ENCODE peak calls at places on chromosomes 1 and 21, in four cellular contexts. One of them, this sample, is unnamed.

GRCh38 chr1:244384066-244384465 is 67.6 kb downstream of the ADSS2 start:
- DNase-seq in fibroblast of pulmonary artery: no peak
- DNase-seq in GM23338: no peak
- DNase-seq in cardiac muscle cell: peak
- DNase-seq in this sample: no peak

GRCh38 chr1:44103270-44104131 is 15.1 kb upstream of the KLF17 start:
- DNase-seq in fibroblast of pulmonary artery: no peak
- DNase-seq in GM23338: peak
- DNase-seq in cardiac muscle cell: no peak
- DNase-seq in this sample: no peak

GRCh38 chr1:232279909-232280308 is 350.0 kb downstream of the SIPA1L2 start:
- DNase-seq in fibroblast of pulmonary artery: no peak
- DNase-seq in GM23338: no peak
- DNase-seq in cardiac muscle cell: no peak
- DNase-seq in this sample: no peak

GRCh38 chr1:114703242-114703641 is 7.9 kb upstream of the AMPD1 start:
- DNase-seq in fibroblast of pulmonary artery: no peak
- DNase-seq in GM23338: no peak
- DNase-seq in cardiac muscle cell: no peak
- DNase-seq in this sample: no peak

GRCh38 chr1:167232801-167233200 is 12.1 kb downstream of the POU2F1 start:
- DNase-seq in fibroblast of pulmonary artery: no peak
- DNase-seq in GM23338: no peak
- DNase-seq in cardiac muscle cell: no peak
- DNase-seq in this sample: no peak

GRCh38 chr1:1230656-1231399 is 973 bp downstream of the SDF4 start:
- DNase-seq in fibroblast of pulmonary artery: peak
- DNase-seq in GM23338: no peak
- DNase-seq in cardiac muscle cell: peak
- DNase-seq in this sample: no peak

GRCh38 chr1:31977361-31978131 is 36.1 kb upstream of the KHDRBS1 start:
- DNase-seq in fibroblast of pulmonary artery: peak
- DNase-seq in GM23338: peak
- DNase-seq in cardiac muscle cell: peak
- DNase-seq in this sample: no peak

GRCh38 chr1:178542554-178543290 is 29.8 kb downstream of the TEX35 start:
- DNase-seq in fibroblast of pulmonary artery: peak
- DNase-seq in GM23338: peak
- DNase-seq in cardiac muscle cell: peak
- DNase-seq in this sample: peak

GRCh38 chr1:176696109-176696508 is 233.1 kb downstream of the PAPPA2 start:
- DNase-seq in fibroblast of pulmonary artery: peak
- DNase-seq in GM23338: peak
- DNase-seq in cardiac muscle cell: no peak
- DNase-seq in this sample: no peak

GRCh38 chr1:76674689-76675088 is 192.6 kb upstream of the ST6GALNAC5 start:
- DNase-seq in fibroblast of pulmonary artery: no peak
- DNase-seq in GM23338: no peak
- DNase-seq in cardiac muscle cell: no peak
- DNase-seq in this sample: no peak
- TF ChIP-seq CTCF in fibroblast of pulmonary artery: no peak
- TF ChIP-seq CTCF in GM23338: no peak
- TF ChIP-seq CTCF in cardiac muscle cell: no peak
- TF ChIP-seq CTCF in this sample: no peak

GRCh38 chr1:106022312-106022902 is 1034.1 kb upstream of the PRMT6 start:
- DNase-seq in fibroblast of pulmonary artery: peak
- DNase-seq in GM23338: peak
- DNase-seq in cardiac muscle cell: peak
- DNase-seq in this sample: no peak
- TF ChIP-seq CTCF in fibroblast of pulmonary artery: peak
- TF ChIP-seq CTCF in GM23338: peak
- TF ChIP-seq CTCF in cardiac muscle cell: peak
- TF ChIP-seq CTCF in this sample: no peak

DNA sequence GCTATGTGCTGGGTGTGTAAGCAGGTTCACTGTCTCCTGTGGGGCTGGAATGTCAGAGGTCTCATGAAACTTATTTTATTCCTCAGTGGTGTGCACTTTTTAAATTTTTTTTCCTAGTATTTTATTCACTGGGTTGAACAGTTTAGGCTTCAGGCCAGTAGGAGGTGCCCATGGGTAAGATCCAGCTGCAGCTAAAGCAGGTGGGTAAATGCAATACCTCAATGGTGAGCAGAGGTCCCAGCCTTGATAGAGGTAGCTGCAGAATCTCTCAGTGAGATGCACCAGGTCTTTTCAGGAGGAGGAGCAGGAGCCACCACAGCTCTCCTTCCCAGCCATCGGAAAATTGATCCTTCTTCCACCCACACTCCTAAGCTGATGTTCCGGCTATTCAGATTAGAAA is 12.6 kb upstream of the OR6N2 start:
- DNase-seq in fibroblast of pulmonary artery: no peak
- DNase-seq in GM23338: peak
- DNase-seq in cardiac muscle cell: peak
- DNase-seq in this sample: no peak
- TF ChIP-seq CTCF in fibroblast of pulmonary artery: peak
- TF ChIP-seq CTCF in GM23338: peak
- TF ChIP-seq CTCF in cardiac muscle cell: peak
- TF ChIP-seq CTCF in this sample: no peak

GRCh38 chr21:31683029-31683428 is 23.5 kb downstream of the SOD1 start:
- DNase-seq in fibroblast of pulmonary artery: no peak
- DNase-seq in GM23338: no peak
- DNase-seq in cardiac muscle cell: no peak
- DNase-seq in this sample: no peak
- TF ChIP-seq CTCF in fibroblast of pulmonary artery: no peak
- TF ChIP-seq CTCF in GM23338: no peak
- TF ChIP-seq CTCF in cardiac muscle cell: peak
- TF ChIP-seq CTCF in this sample: no peak

GRCh38 chr1:54136269-54136896 is 16.4 kb downstream of the CDCP2 start:
- DNase-seq in fibroblast of pulmonary artery: no peak
- DNase-seq in GM23338: no peak
- DNase-seq in cardiac muscle cell: no peak
- DNase-seq in this sample: no peak
- TF ChIP-seq CTCF in fibroblast of pulmonary artery: no peak
- TF ChIP-seq CTCF in GM23338: no peak
- TF ChIP-seq CTCF in cardiac muscle cell: no peak
- TF ChIP-seq CTCF in this sample: no peak

GRCh38 chr1:168365719-168366474 is 85.2 kb downstream of the TBX19 start:
- DNase-seq in fibroblast of pulmonary artery: no peak
- DNase-seq in GM23338: peak
- DNase-seq in cardiac muscle cell: no peak
- DNase-seq in this sample: no peak

GRCh38 chr1:168362991-168363390 is 82.3 kb downstream of the TBX19 start:
- DNase-seq in fibroblast of pulmonary artery: no peak
- DNase-seq in GM23338: no peak
- DNase-seq in cardiac muscle cell: peak
- DNase-seq in this sample: no peak

GRCh38 chr1:168361252-168361651 is 80.6 kb downstream of the TBX19 start:
- DNase-seq in fibroblast of pulmonary artery: no peak
- DNase-seq in GM23338: no peak
- DNase-seq in cardiac muscle cell: no peak
- DNase-seq in this sample: no peak

GRCh38 chr1:168360151-168360550 is 79.5 kb downstream of the TBX19 start:
- DNase-seq in fibroblast of pulmonary artery: peak
- DNase-seq in GM23338: no peak
- DNase-seq in cardiac muscle cell: peak
- DNase-seq in this sample: no peak

GRCh38 chr1:168360622-168361021 is 79.9 kb downstream of the TBX19 start:
- DNase-seq in fibroblast of pulmonary artery: no peak
- DNase-seq in GM23338: no peak
- DNase-seq in cardiac muscle cell: peak
- DNase-seq in this sample: no peak
- TF ChIP-seq CTCF in fibroblast of pulmonary artery: no peak
- TF ChIP-seq CTCF in GM23338: no peak
- TF ChIP-seq CTCF in cardiac muscle cell: no peak
- TF ChIP-seq CTCF in this sample: no peak

GRCh38 chr21:23579573-23579972 is 2027.7 kb downstream of the MRPL39 start:
- DNase-seq in fibroblast of pulmonary artery: no peak
- DNase-seq in GM23338: no peak
- DNase-seq in cardiac muscle cell: no peak
- DNase-seq in this sample: no peak

GRCh38 chr21:23574932-23575331 is 2032.3 kb downstream of the MRPL39 start:
- DNase-seq in fibroblast of pulmonary artery: no peak
- DNase-seq in GM23338: peak
- DNase-seq in cardiac muscle cell: no peak
- DNase-seq in this sample: no peak

GRCh38 chr21:23578027-23578426 is 2029.3 kb downstream of the MRPL39 start:
- DNase-seq in fibroblast of pulmonary artery: no peak
- DNase-seq in GM23338: no peak
- DNase-seq in cardiac muscle cell: no peak
- DNase-seq in this sample: no peak
- TF ChIP-seq CTCF in fibroblast of pulmonary artery: no peak
- TF ChIP-seq CTCF in GM23338: no peak
- TF ChIP-seq CTCF in cardiac muscle cell: no peak
- TF ChIP-seq CTCF in this sample: no peak

GRCh38 chr1:60828944-60829343 is 253.4 kb upstream of the NFIA start:
- DNase-seq in fibroblast of pulmonary artery: no peak
- DNase-seq in GM23338: peak
- DNase-seq in cardiac muscle cell: no peak
- DNase-seq in this sample: no peak
- TF ChIP-seq CTCF in fibroblast of pulmonary artery: no peak
- TF ChIP-seq CTCF in GM23338: no peak
- TF ChIP-seq CTCF in cardiac muscle cell: no peak
- TF ChIP-seq CTCF in this sample: no peak

DNA sequence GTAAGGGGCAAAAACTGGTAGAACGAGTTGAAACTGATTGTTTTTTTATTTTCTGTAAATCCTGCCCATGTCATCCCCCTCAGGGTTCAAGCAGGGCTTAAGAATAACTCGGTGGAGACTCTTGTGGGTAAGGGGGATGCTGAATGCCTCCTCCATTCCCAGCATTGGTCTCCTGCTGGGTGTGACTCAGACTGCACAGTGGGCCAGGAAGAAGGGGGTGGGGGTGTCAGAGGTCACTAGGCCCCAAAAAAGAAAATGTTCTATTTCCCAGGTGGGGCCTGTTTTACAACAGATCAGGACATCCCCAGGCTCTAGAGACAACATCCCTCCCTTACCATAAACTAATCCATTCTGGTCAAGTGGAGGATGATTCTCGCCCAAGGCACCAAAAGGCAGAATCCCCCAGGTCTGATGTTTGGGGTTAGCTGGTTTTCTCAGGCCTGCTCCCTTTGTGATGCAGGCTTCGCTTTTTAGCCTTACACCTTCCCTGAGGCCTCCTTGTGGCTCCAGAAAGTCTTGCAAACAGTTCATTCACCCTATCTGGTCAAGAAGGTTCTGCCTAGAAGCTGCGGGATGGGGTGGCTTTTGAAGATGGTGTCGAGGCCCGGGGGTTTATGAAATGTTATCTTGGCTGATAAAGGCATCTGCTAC is 10.7 kb upstream of the GRHL3 start:
- DNase-seq in fibroblast of pulmonary artery: peak
- DNase-seq in GM23338: peak
- DNase-seq in cardiac muscle cell: peak
- DNase-seq in this sample: no peak
- TF ChIP-seq CTCF in fibroblast of pulmonary artery: peak
- TF ChIP-seq CTCF in GM23338: peak
- TF ChIP-seq CTCF in cardiac muscle cell: peak
- TF ChIP-seq CTCF in this sample: no peak

This sample was measured in activated B cell treated with CpG ODN at 0.5 μM for 24 hours.